ENCODE peak calls at places on chromosomes 12 and 14, in five cellular contexts. One of them, this sample, is unnamed.

GRCh38 chr12:126667340-126667739 is 1599.6 kb upstream of the TMEM132C start:
- DNase-seq in mucosa of gallbladder: no peak
- DNase-seq in NCI-H774: no peak
- DNase-seq in choroid plexus epithelial cell: peak
- DNase-seq in activated CD4-positive, alpha-beta T cell treated with anti-CD3 and anti-CD28 coated beads for 24 hours: no peak
- DNase-seq in this sample: no peak

GRCh38 chr14:105184461-105184860 is 3.3 kb upstream of the NUDT14 start:
- DNase-seq in NCI-H774: peak
- DNase-seq in mucosa of gallbladder: no peak
- DNase-seq in activated CD4-positive, alpha-beta T cell treated with anti-CD3 and anti-CD28 coated beads for 24 hours: no peak
- DNase-seq in choroid plexus epithelial cell: no peak
- DNase-seq in this sample: no peak

GRCh38 chr14:105147701-105148603 is 20.6 kb downstream of the JAG2 start:
- DNase-seq in choroid plexus epithelial cell: no peak
- DNase-seq in activated CD4-positive, alpha-beta T cell treated with anti-CD3 and anti-CD28 coated beads for 24 hours: no peak
- DNase-seq in mucosa of gallbladder: no peak
- DNase-seq in NCI-H774: no peak
- DNase-seq in this sample: no peak

GRCh38 chr14:63517354-63517753 is 25.8 kb downstream of the PPP2R5E start:
- DNase-seq in NCI-H774: no peak
- DNase-seq in choroid plexus epithelial cell: peak
- DNase-seq in activated CD4-positive, alpha-beta T cell treated with anti-CD3 and anti-CD28 coated beads for 24 hours: no peak
- DNase-seq in mucosa of gallbladder: no peak
- DNase-seq in this sample: no peak

GRCh38 chr14:37599527-37600368 is 4.3 kb downstream of the TTC6 start:
- DNase-seq in activated CD4-positive, alpha-beta T cell treated with anti-CD3 and anti-CD28 coated beads for 24 hours: no peak
- DNase-seq in choroid plexus epithelial cell: no peak
- DNase-seq in mucosa of gallbladder: no peak
- DNase-seq in NCI-H774: no peak
- DNase-seq in this sample: no peak

GRCh38 chr12:95118788-95119179 is 45.4 kb upstream of the NR2C1 start:
- DNase-seq in choroid plexus epithelial cell: peak
- DNase-seq in activated CD4-positive, alpha-beta T cell treated with anti-CD3 and anti-CD28 coated beads for 24 hours: no peak
- DNase-seq in mucosa of gallbladder: no peak
- DNase-seq in NCI-H774: no peak
- DNase-seq in this sample: no peak

GRCh38 chr12:25648460-25648859 is 95.4 kb upstream of the LMNTD1 start:
- DNase-seq in choroid plexus epithelial cell: peak
- DNase-seq in NCI-H774: peak
- DNase-seq in mucosa of gallbladder: peak
- DNase-seq in activated CD4-positive, alpha-beta T cell treated with anti-CD3 and anti-CD28 coated beads for 24 hours: no peak
- DNase-seq in this sample: no peak

GRCh38 chr14:69077841-69078240 is 75.1 kb downstream of the DCAF5 start:
- DNase-seq in mucosa of gallbladder: no peak
- DNase-seq in activated CD4-positive, alpha-beta T cell treated with anti-CD3 and anti-CD28 coated beads for 24 hours: no peak
- DNase-seq in NCI-H774: no peak
- DNase-seq in choroid plexus epithelial cell: peak
- DNase-seq in this sample: no peak

GRCh38 chr12:76206039-76206676 is 121.7 kb upstream of the NAP1L1 start:
- DNase-seq in choroid plexus epithelial cell: no peak
- DNase-seq in NCI-H774: no peak
- DNase-seq in activated CD4-positive, alpha-beta T cell treated with anti-CD3 and anti-CD28 coated beads for 24 hours: no peak
- DNase-seq in mucosa of gallbladder: no peak
- DNase-seq in this sample: no peak

GRCh38 chr12:100718212-100718611 is 76.4 kb upstream of the ANO4 start:
- DNase-seq in choroid plexus epithelial cell: peak
- DNase-seq in activated CD4-positive, alpha-beta T cell treated with anti-CD3 and anti-CD28 coated beads for 24 hours: no peak
- DNase-seq in NCI-H774: no peak
- DNase-seq in mucosa of gallbladder: no peak
- DNase-seq in this sample: no peak

GRCh38 chr12:132955094-132955932 is 793 bp downstream of the ZNF605 start:
- DNase-seq in mucosa of gallbladder: peak
- DNase-seq in activated CD4-positive, alpha-beta T cell treated with anti-CD3 and anti-CD28 coated beads for 24 hours: no peak
- DNase-seq in NCI-H774: peak
- DNase-seq in choroid plexus epithelial cell: peak
- DNase-seq in this sample: peak

GRCh38 chr12:57092876-57093411 is 4.0 kb downstream of the NAB2 start:
- DNase-seq in NCI-H774: no peak
- DNase-seq in mucosa of gallbladder: no peak
- DNase-seq in choroid plexus epithelial cell: no peak
- DNase-seq in activated CD4-positive, alpha-beta T cell treated with anti-CD3 and anti-CD28 coated beads for 24 hours: no peak
- DNase-seq in this sample: no peak

GRCh38 chr14:104678346-104678745 is 11.1 kb upstream of the INF2 start:
- DNase-seq in choroid plexus epithelial cell: no peak
- DNase-seq in activated CD4-positive, alpha-beta T cell treated with anti-CD3 and anti-CD28 coated beads for 24 hours: no peak
- DNase-seq in mucosa of gallbladder: no peak
- DNase-seq in NCI-H774: no peak
- DNase-seq in this sample: no peak

GRCh38 chr14:33315721-33316120 is 377.0 kb downstream of the NPAS3 start:
- DNase-seq in NCI-H774: no peak
- DNase-seq in mucosa of gallbladder: no peak
- DNase-seq in activated CD4-positive, alpha-beta T cell treated with anti-CD3 and anti-CD28 coated beads for 24 hours: no peak
- DNase-seq in choroid plexus epithelial cell: no peak
- DNase-seq in this sample: no peak

GRCh38 chr14:20624495-20625070 is 16.9 kb downstream of the OR6S1 start:
- DNase-seq in NCI-H774: no peak
- DNase-seq in mucosa of gallbladder: peak
- DNase-seq in activated CD4-positive, alpha-beta T cell treated with anti-CD3 and anti-CD28 coated beads for 24 hours: no peak
- DNase-seq in choroid plexus epithelial cell: peak
- DNase-seq in this sample: no peak

GRCh38 chr12:65810036-65810435 is 14.2 kb upstream of the HMGA2 start:
- DNase-seq in mucosa of gallbladder: no peak
- DNase-seq in NCI-H774: no peak
- DNase-seq in activated CD4-positive, alpha-beta T cell treated with anti-CD3 and anti-CD28 coated beads for 24 hours: no peak
- DNase-seq in choroid plexus epithelial cell: no peak
- DNase-seq in this sample: no peak

This sample was measured in CMK.